ENCODE peak calls at places on chromosomes 12 and 14, in seven cellular contexts. Y, V, I, P, E, Q and O are unnamed samples.

GRCh38 chr14:57273236-57273635 is 4.5 kb downstream of the AP5M1 start:
- DNase-seq in Y (no peak), V (no peak), I (no peak), P (no peak), E (no peak), Q (no peak), O (no peak)

GRCh38 chr12:120496353-120497340 is 734 bp downstream of the DYNLL1 start:
- DNase-seq in Y (peak; percentile 59), V (peak; percentile 65), I (peak; percentile 55), P (peak; percentile 70), E (peak; percentile 45), Q (peak; percentile 85), O (peak; percentile 81)

GRCh38 chr14:74671789-74672188 is 41.1 kb downstream of the AREL1 start:
- DNase-seq in Y (no peak), V (no peak), I (no peak), P (no peak), E (no peak), Q (no peak), O (no peak)

GRCh38 chr12:116245189-116245588 is 32.3 kb downstream of the MED13L start:
- DNase-seq in Y (no peak), V (no peak), I (no peak), P (no peak), E (no peak), Q (no peak), O (no peak)

GRCh38 chr12:122979908-122980191 is 631 bp upstream of the ARL6IP4 start:
- DNase-seq in Y (no peak), V (no peak), I (no peak), P (no peak), E (no peak), Q (no peak), O (peak; percentile 56)

GRCh38 chr12:47988073-47989022 is 15.9 kb downstream of the COL2A1 start:
- DNase-seq in Y (no peak), V (no peak), I (peak; percentile 15), P (no peak), E (no peak), Q (no peak), O (no peak)

GRCh38 chr14:26841920-26842741 is 244.3 kb upstream of the NOVA1 start:
- DNase-seq in Y (peak; percentile 26), V (peak; percentile 14), I (no peak), P (peak; percentile 85), E (peak; percentile 96), Q (peak; percentile 2), O (no peak)

GRCh38 chr14:98953544-98954346 is 318.3 kb downstream of the BCL11B start:
- DNase-seq in Y (peak; percentile 52), V (peak; percentile 59), I (peak; percentile 77), P (peak; percentile 39), E (peak; percentile 70), Q (peak; percentile 42), O (no peak)

GRCh38 chr14:66649515-66649914 is 141.6 kb downstream of the GPHN start:
- DNase-seq in Y (no peak), V (no peak), I (no peak), P (no peak), E (no peak), Q (no peak), O (peak; percentile 15)

GRCh38 chr12:89161553-89161952 is 190.7 kb downstream of the DUSP6 start:
- DNase-seq in Y (no peak), V (no peak), I (no peak), P (no peak), E (no peak), Q (peak; percentile 66), O (no peak)

GRCh38 chr12:121799175-121799841 is 4.5 kb upstream of the SETD1B start:
- DNase-seq in Y (peak; percentile 61), V (peak; percentile 81), I (peak; percentile 79), P (peak; percentile 81), E (peak; percentile 94), Q (peak; percentile 81), O (peak; percentile 90)

GRCh38 chr12:121798807-121799174 is 5.0 kb upstream of the SETD1B start:
- DNase-seq in Y (no peak), V (peak; percentile 13), I (no peak), P (peak; percentile 24), E (no peak), Q (no peak), O (no peak)

GRCh38 chr12:121796855-121797751 is 3.6 kb upstream of the RHOF start:
- DNase-seq in Y (peak; percentile 98), V (peak; percentile 96), I (peak; percentile 84), P (peak; percentile 91), E (peak; percentile 96), Q (no peak), O (peak; percentile 82)

GRCh38 chr12:121799842-121800693 is 3.7 kb upstream of the SETD1B start:
- DNase-seq in Y (peak; percentile 90), V (peak; percentile 94), I (peak; percentile 90), P (peak; percentile 94), E (peak; percentile 91), Q (peak; percentile 94), O (peak; percentile 95)

GRCh38 chr12:121797937-121798801 is 4.7 kb upstream of the RHOF start:
- DNase-seq in Y (peak; percentile 76), V (peak; percentile 87), I (peak; percentile 74), P (peak; percentile 71), E (peak; percentile 22), Q (no peak), O (peak; percentile 56)
- TF ChIP-seq POLR2A in Y (no peak), V (peak; percentile 15), I (no peak), P (peak; percentile 12), E (no peak), Q (no peak), O (peak; percentile 26)

GRCh38 chr12:30753761-30754382 is 879 bp downstream of the CAPRIN2 start:
- DNase-seq in Y (no peak), V (no peak), I (no peak), P (no peak), E (peak; percentile 19), Q (no peak), O (no peak)
- TF ChIP-seq POLR2A in Y (no peak), V (no peak), I (no peak), P (no peak), E (no peak), Q (no peak), O (peak; percentile 45)

GRCh38 chr12:4164591-4165558 is 108.7 kb upstream of the CCND2 start:
- DNase-seq in Y (peak; percentile 34), V (peak; percentile 50), I (no peak), P (peak; percentile 53), E (no peak), Q (peak; percentile 67), O (peak; percentile 13)
- TF ChIP-seq POLR2A in Y (no peak), V (no peak), I (no peak), P (no peak), E (no peak), Q (no peak), O (no peak)

GRCh38 chr12:93743229-93743998 is 66.2 kb downstream of the CRADD start:
- DNase-seq in Y (no peak), V (no peak), I (no peak), P (no peak), E (no peak), Q (no peak), O (no peak)

GRCh38 chr12:93741741-93742085 is 64.5 kb downstream of the CRADD start:
- DNase-seq in Y (no peak), V (no peak), I (no peak), P (peak; percentile 48), E (peak; percentile 25), Q (no peak), O (no peak)

GRCh38 chr12:93740721-93741120 is 63.5 kb downstream of the CRADD start:
- DNase-seq in Y (no peak), V (no peak), I (no peak), P (no peak), E (no peak), Q (no peak), O (peak; percentile 52)

GRCh38 chr12:93743999-93744689 is 67.0 kb downstream of the CRADD start:
- DNase-seq in Y (no peak), V (no peak), I (no peak), P (no peak), E (no peak), Q (no peak), O (no peak)

DNA sequence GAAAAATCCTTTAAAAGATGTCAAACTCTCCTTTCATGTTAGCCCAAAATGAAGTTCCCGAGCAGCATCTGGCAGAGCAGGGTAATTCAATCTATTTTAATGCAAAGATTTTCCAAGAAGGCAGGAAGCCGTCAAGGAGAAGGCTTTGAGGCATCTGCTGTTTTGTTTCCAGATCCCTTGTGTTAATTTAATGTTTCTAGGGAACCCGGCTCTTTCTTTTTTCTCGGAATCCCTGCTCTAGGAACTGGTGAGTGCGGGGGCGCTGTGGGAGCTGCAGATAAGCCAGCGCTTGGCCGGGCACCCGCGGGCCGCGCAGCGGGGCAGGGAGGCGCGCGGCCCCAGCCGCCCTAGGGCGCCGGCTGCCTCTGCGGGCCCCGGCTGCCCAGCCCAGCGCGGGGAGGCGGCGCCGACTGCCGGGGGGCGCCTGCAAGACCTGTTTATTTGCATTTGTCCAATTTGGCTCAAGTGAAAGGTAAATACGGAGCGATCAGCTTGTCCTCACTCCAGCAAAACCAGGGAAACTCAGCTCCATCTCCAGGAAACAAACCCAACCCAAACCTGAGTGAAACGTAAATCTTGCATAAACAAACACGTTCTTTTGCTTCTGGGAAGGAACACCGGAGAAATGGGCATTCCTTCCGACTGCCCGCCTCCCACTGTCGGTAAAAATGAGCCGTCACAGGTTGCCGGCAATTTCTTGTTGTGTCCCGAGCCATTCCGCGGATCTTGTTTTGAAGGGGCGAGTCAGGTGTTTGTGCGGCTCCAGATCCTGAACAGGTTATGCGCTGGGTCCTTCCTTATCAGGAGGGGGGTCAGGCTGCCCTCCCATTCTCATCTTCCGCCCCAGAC is 65.1 kb downstream of the CRADD start:
- DNase-seq in Y (peak; percentile 77), V (peak; percentile 70), I (peak; percentile 78), P (peak; percentile 87), E (peak; percentile 81), Q (peak; percentile 81), O (peak; percentile 92)
- TF ChIP-seq POLR2A in Y (no peak), V (no peak), I (no peak), P (peak; percentile 48), E (no peak), Q (no peak), O (peak; percentile 64)

DNA sequence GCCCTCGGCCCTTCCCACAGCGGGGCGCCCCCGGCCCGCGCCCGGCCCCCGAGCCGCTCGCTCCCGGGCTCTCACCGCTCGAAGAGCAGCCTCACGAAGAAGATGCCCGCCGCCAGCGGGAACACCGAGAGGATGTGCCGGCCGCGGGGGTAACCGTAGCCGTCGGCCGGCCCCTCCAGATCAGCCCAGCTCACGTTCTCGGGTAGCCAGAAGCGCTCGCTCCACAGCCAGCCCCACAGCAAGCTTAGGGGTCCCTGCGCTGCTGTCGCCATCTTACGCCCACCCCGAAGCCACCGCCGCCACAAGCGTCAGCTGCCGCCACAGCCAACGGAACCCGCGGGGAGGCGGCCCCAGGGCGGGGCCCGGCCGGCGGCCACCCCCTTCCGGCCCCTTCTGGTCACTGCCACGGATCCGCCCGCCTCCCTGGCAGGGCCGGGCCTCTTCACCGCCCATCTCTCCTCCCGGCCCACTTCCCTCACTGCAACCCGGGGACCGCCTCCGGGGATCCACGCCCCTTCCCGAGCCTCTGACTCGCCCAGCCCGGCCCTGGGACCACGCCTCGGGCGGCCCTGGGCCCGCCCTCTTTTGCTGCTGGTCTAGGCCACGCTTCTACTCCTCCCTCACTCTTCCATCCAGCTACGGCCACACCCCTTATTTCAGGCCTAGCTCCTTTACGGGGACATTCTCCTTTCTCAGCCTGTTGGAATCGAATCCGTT is at the start of gene CERS5:
- DNase-seq in Y (peak; percentile 99), V (peak; percentile 99), I (peak; percentile 99), P (peak; percentile 99), E (peak; percentile 99), Q (peak; percentile 100), O (peak; percentile 98)
- TF ChIP-seq POLR2A in Y (no peak), V (peak; percentile 73), I (peak; percentile 44), P (peak; percentile 83), E (peak; percentile 74), Q (peak; percentile 47), O (peak; percentile 66)